ENCODE peak calls at places on chromosomes 16 and 17, in nine cellular contexts. One of them, this sample, is unnamed.

GRCh38 chr17:55760643-55761355 is 9.9 kb downstream of the PCTP start:
- DNase-seq in HTR-8/SVneo: no peak
- DNase-seq in RWPE1: no peak
- DNase-seq in body of pancreas: no peak
- DNase-seq in BE2C: no peak
- DNase-seq in GDM1: peak; percentile 19
- DNase-seq in HT-29: no peak
- DNase-seq in AG20443: no peak
- DNase-seq in kidney tubule cell: no peak
- DNase-seq in this sample: no peak

GRCh38 chr16:57765160-57765728 is 29.7 kb downstream of the KATNB1 start:
- DNase-seq in AG20443: no peak
- DNase-seq in HTR-8/SVneo: no peak
- DNase-seq in body of pancreas: no peak
- DNase-seq in RWPE1: no peak
- DNase-seq in HT-29: no peak
- DNase-seq in GDM1: no peak
- DNase-seq in BE2C: no peak
- DNase-seq in kidney tubule cell: no peak
- DNase-seq in this sample: no peak

GRCh38 chr17:61404702-61405046 is 5.0 kb downstream of the TBX2 start:
- DNase-seq in kidney tubule cell: no peak
- DNase-seq in GDM1: no peak
- DNase-seq in HT-29: no peak
- DNase-seq in body of pancreas: no peak
- DNase-seq in HTR-8/SVneo: no peak
- DNase-seq in RWPE1: no peak
- DNase-seq in BE2C: no peak
- DNase-seq in AG20443: no peak
- DNase-seq in this sample: no peak

GRCh38 chr16:57061084-57061905 is 31.1 kb upstream of the CPNE2 start:
- DNase-seq in HTR-8/SVneo: peak; percentile 90
- DNase-seq in body of pancreas: peak; percentile 46
- DNase-seq in GDM1: no peak
- DNase-seq in kidney tubule cell: peak; percentile 48
- DNase-seq in HT-29: peak; percentile 40
- DNase-seq in BE2C: peak; percentile 75
- DNase-seq in RWPE1: peak; percentile 62
- DNase-seq in AG20443: peak; percentile 88
- DNase-seq in this sample: peak; percentile 80

GRCh38 chr17:62968445-62968923 is 2.4 kb downstream of the TANC2 start:
- DNase-seq in body of pancreas: peak; percentile 72
- DNase-seq in RWPE1: peak; percentile 96
- DNase-seq in BE2C: peak; percentile 68
- DNase-seq in AG20443: peak; percentile 85
- DNase-seq in HT-29: peak; percentile 81
- DNase-seq in GDM1: peak; percentile 64
- DNase-seq in HTR-8/SVneo: peak; percentile 93
- DNase-seq in kidney tubule cell: peak; percentile 90
- DNase-seq in this sample: peak; percentile 94

GRCh38 chr17:30482555-30482954 is 5.3 kb downstream of the GOSR1 start:
- DNase-seq in HT-29: no peak
- DNase-seq in kidney tubule cell: no peak
- DNase-seq in AG20443: no peak
- DNase-seq in BE2C: no peak
- DNase-seq in body of pancreas: no peak
- DNase-seq in GDM1: no peak
- DNase-seq in RWPE1: no peak
- DNase-seq in HTR-8/SVneo: no peak
- DNase-seq in this sample: no peak

GRCh38 chr17:57210224-57210553 is 46.1 kb upstream of the MSI2 start:
- DNase-seq in GDM1: no peak
- DNase-seq in AG20443: no peak
- DNase-seq in RWPE1: peak; percentile 61
- DNase-seq in body of pancreas: no peak
- DNase-seq in BE2C: no peak
- DNase-seq in HT-29: no peak
- DNase-seq in kidney tubule cell: peak; percentile 81
- DNase-seq in HTR-8/SVneo: no peak
- DNase-seq in this sample: no peak

GRCh38 chr17:48510761-48511604 is 19.8 kb downstream of the HOXB1 start:
- DNase-seq in RWPE1: no peak
- DNase-seq in GDM1: no peak
- DNase-seq in kidney tubule cell: no peak
- DNase-seq in HT-29: no peak
- DNase-seq in AG20443: peak; percentile 45
- DNase-seq in BE2C: no peak
- DNase-seq in HTR-8/SVneo: no peak
- DNase-seq in body of pancreas: no peak
- DNase-seq in this sample: no peak

GRCh38 chr16:69858196-69859104 is 92.7 kb upstream of the CLEC18A start:
- DNase-seq in HTR-8/SVneo: no peak
- DNase-seq in BE2C: no peak
- DNase-seq in GDM1: no peak
- DNase-seq in body of pancreas: no peak
- DNase-seq in AG20443: no peak
- DNase-seq in RWPE1: no peak
- DNase-seq in kidney tubule cell: no peak
- DNase-seq in HT-29: no peak
- DNase-seq in this sample: no peak

GRCh38 chr16:76854234-76854633 is 336.8 kb upstream of the MON1B start:
- DNase-seq in GDM1: no peak
- DNase-seq in body of pancreas: peak; percentile 13
- DNase-seq in HT-29: peak; percentile 34
- DNase-seq in BE2C: peak; percentile 13
- DNase-seq in RWPE1: no peak
- DNase-seq in HTR-8/SVneo: no peak
- DNase-seq in AG20443: no peak
- DNase-seq in kidney tubule cell: peak; percentile 27
- DNase-seq in this sample: peak; percentile 17

GRCh38 chr16:66604376-66605176 is at the start of gene CMTM3:
- DNase-seq in BE2C: peak; percentile 82
- DNase-seq in RWPE1: peak; percentile 41
- DNase-seq in HTR-8/SVneo: peak; percentile 75
- DNase-seq in GDM1: peak; percentile 32
- DNase-seq in HT-29: peak; percentile 33
- DNase-seq in body of pancreas: peak; percentile 42
- DNase-seq in AG20443: peak; percentile 88
- DNase-seq in kidney tubule cell: peak; percentile 64
- DNase-seq in this sample: peak; percentile 24

GRCh38 chr17:48453447-48453846 is 23.4 kb upstream of the SKAP1 start:
- DNase-seq in HTR-8/SVneo: no peak
- DNase-seq in AG20443: no peak
- DNase-seq in HT-29: no peak
- DNase-seq in BE2C: no peak
- DNase-seq in kidney tubule cell: no peak
- DNase-seq in body of pancreas: no peak
- DNase-seq in RWPE1: no peak
- DNase-seq in GDM1: no peak
- DNase-seq in this sample: no peak

GRCh38 chr16:787978-788398 is at the start of gene RPUSD1:
- DNase-seq in HTR-8/SVneo: no peak
- DNase-seq in RWPE1: no peak
- DNase-seq in BE2C: no peak
- DNase-seq in GDM1: no peak
- DNase-seq in body of pancreas: no peak
- DNase-seq in AG20443: no peak
- DNase-seq in HT-29: no peak
- DNase-seq in kidney tubule cell: no peak
- DNase-seq in this sample: no peak

GRCh38 chr17:4942760-4943508 is 2.9 kb downstream of the RNF167 start:
- DNase-seq in HT-29: no peak
- DNase-seq in AG20443: no peak
- DNase-seq in RWPE1: no peak
- DNase-seq in BE2C: no peak
- DNase-seq in HTR-8/SVneo: no peak
- DNase-seq in GDM1: no peak
- DNase-seq in body of pancreas: no peak
- DNase-seq in kidney tubule cell: no peak
- DNase-seq in this sample: no peak

GRCh38 chr17:41738077-41738800 is 3.8 kb upstream of the HAP1 start:
- DNase-seq in HT-29: peak; percentile 89
- DNase-seq in kidney tubule cell: peak; percentile 83
- DNase-seq in GDM1: peak; percentile 72
- DNase-seq in body of pancreas: peak; percentile 87
- DNase-seq in RWPE1: peak; percentile 85
- DNase-seq in HTR-8/SVneo: peak; percentile 96
- DNase-seq in AG20443: peak; percentile 91
- DNase-seq in BE2C: peak; percentile 85
- DNase-seq in this sample: peak; percentile 87

GRCh38 chr16:12305847-12306246 is 329.3 kb downstream of the SNX29 start:
- DNase-seq in BE2C: no peak
- DNase-seq in GDM1: no peak
- DNase-seq in AG20443: no peak
- DNase-seq in kidney tubule cell: no peak
- DNase-seq in HT-29: no peak
- DNase-seq in HTR-8/SVneo: no peak
- DNase-seq in body of pancreas: no peak
- DNase-seq in RWPE1: no peak
- DNase-seq in this sample: no peak

GRCh38 chr16:27827765-27828164 is 235.7 kb downstream of the GSG1L start:
- DNase-seq in BE2C: no peak
- DNase-seq in AG20443: no peak
- DNase-seq in body of pancreas: no peak
- DNase-seq in kidney tubule cell: no peak
- DNase-seq in GDM1: no peak
- DNase-seq in HTR-8/SVneo: no peak
- DNase-seq in RWPE1: no peak
- DNase-seq in HT-29: no peak
- DNase-seq in this sample: no peak

GRCh38 chr16:84647830-84648594 is at the start of gene KLHL36:
- DNase-seq in AG20443: peak; percentile 95
- DNase-seq in kidney tubule cell: peak; percentile 59
- DNase-seq in RWPE1: peak; percentile 74
- DNase-seq in HTR-8/SVneo: peak; percentile 81
- DNase-seq in BE2C: peak; percentile 62
- DNase-seq in body of pancreas: peak; percentile 33
- DNase-seq in GDM1: no peak
- DNase-seq in HT-29: peak; percentile 28
- DNase-seq in this sample: no peak

GRCh38 chr17:66230918-66231543 is 1.8 kb upstream of the APOH start:
- DNase-seq in GDM1: no peak
- DNase-seq in kidney tubule cell: no peak
- DNase-seq in body of pancreas: no peak
- DNase-seq in BE2C: no peak
- DNase-seq in HT-29: no peak
- DNase-seq in AG20443: no peak
- DNase-seq in RWPE1: no peak
- DNase-seq in HTR-8/SVneo: no peak
- DNase-seq in this sample: no peak

This sample was measured in NCI-H524.